ENCODE peak calls at places on chromosome 4, in four cellular contexts. Y is NCI-H1092, V is anterior cingulate cortex, B is progenitor cell of endocrine pancreas. O is an unnamed sample.

GRCh38 chr4:113420938-113421337 is 340.6 kb downstream of the CAMK2D start:
- DNase-seq in Y (no peak), V (no peak), B (no peak), O (no peak)

GRCh38 chr4:83558693-83559092 is 22.8 kb downstream of the GPAT3 start:
- DNase-seq in Y (no peak), V (no peak), B (no peak), O (no peak)

GRCh38 chr4:89307446-89308160 is at the start of gene GPRIN3:
- DNase-seq in Y (peak), V (no peak), B (peak), O (peak)

GRCh38 chr4:158238574-158238973 is 28.3 kb downstream of the TMEM144 start:
- DNase-seq in Y (no peak), V (no peak), B (no peak), O (no peak)

GRCh38 chr4:1317177-1318045 is 27.7 kb downstream of the MAEA start:
- DNase-seq in Y (no peak), V (no peak), B (no peak), O (no peak)

GRCh38 chr4:3513807-3514206 is 18.4 kb downstream of the LRPAP1 start:
- DNase-seq in Y (no peak), V (no peak), B (no peak), O (no peak)

GRCh38 chr4:119736559-119736958 is 108.0 kb upstream of the PDE5A start:
- DNase-seq in Y (no peak), V (no peak), B (no peak), O (no peak)

GRCh38 chr4:89048906-89049601 is 7.9 kb downstream of the FAM13A start:
- DNase-seq in Y (no peak), V (no peak), B (no peak), O (no peak)

GRCh38 chr4:2059726-2060577 is 825 bp downstream of the NAT8L start:
- DNase-seq in Y (no peak), V (no peak), B (no peak), O (no peak)

GRCh38 chr4:138192113-138192512 is 50.0 kb downstream of the SLC7A11 start:
- DNase-seq in Y (no peak), V (no peak), B (no peak), O (no peak)

GRCh38 chr4:141702472-141703182 is 66.2 kb downstream of the IL15 start:
- DNase-seq in Y (peak), V (no peak), B (no peak), O (peak)

GRCh38 chr4:10639100-10639499 is 45.5 kb downstream of the CLNK start:
- DNase-seq in Y (no peak), V (no peak), B (no peak), O (no peak)

GRCh38 chr4:4228356-4228668 is 1.6 kb upstream of the OTOP1 start:
- DNase-seq in Y (no peak), V (no peak), B (no peak), O (no peak)

GRCh38 chr4:152073738-152074137 is 312.9 kb upstream of the GATB start:
- DNase-seq in Y (no peak), V (no peak), B (no peak), O (peak)

GRCh38 chr4:83390965-83391364 is 56.3 kb upstream of the HPSE start:
- DNase-seq in Y (no peak), V (no peak), B (no peak), O (no peak)

GRCh38 chr4:85961887-85962286 is 398.0 kb downstream of the MAPK10 start:
- DNase-seq in Y (no peak), V (no peak), B (no peak), O (no peak)

GRCh38 chr4:147788791-147789190 is 56.9 kb downstream of the ARHGAP10 start:
- DNase-seq in Y (no peak), V (no peak), B (no peak), O (no peak)

GRCh38 chr4:105509714-105510113 is 35.9 kb upstream of the PPA2 start:
- DNase-seq in Y (no peak), V (no peak), B (no peak), O (no peak)

GRCh38 chr4:5783486-5783885 is 72.5 kb downstream of the EVC start:
- DNase-seq in Y (no peak), V (no peak), B (no peak), O (no peak)

GRCh38 chr4:53273726-53274125 is 92.1 kb downstream of the SCFD2 start:
- DNase-seq in Y (no peak), V (no peak), B (no peak), O (peak)

GRCh38 chr4:85860066-85860465 is 385.1 kb downstream of the ARHGAP24 start:
- DNase-seq in Y (no peak), V (no peak), B (no peak), O (peak)

GRCh38 chr4:165621983-165622382 is 243.2 kb downstream of the CPE start:
- DNase-seq in Y (no peak), V (no peak), B (no peak), O (peak)

GRCh38 chr4:151785484-151786157 is 24.8 kb upstream of the GATB start:
- DNase-seq in Y (no peak), V (no peak), B (no peak), O (no peak)